ENCODE peak calls at places on chromosomes 2 and 18, in nine cellular contexts. One of them, this sample, is unnamed.

GRCh38 chr2:57516740-57517340 is 529.8 kb upstream of the VRK2 start:
- DNase-seq in HEK293T: peak
- DNase-seq in neural crest cell: no peak
- DNase-seq in head of caudate nucleus: no peak
- DNase-seq in upper lobe of left lung: no peak
- DNase-seq in activated naive CD4-positive, alpha-beta T cell treated with anti-CD3 and anti-CD28 coated beads, Interleukin-2, amount 50 U/mL, for 16 hours: no peak
- DNase-seq in stimulated activated CD4-positive, alpha-beta T cell treated with anti-CD3 and anti-CD28 coated beads, Interleukin-4, amount 100 ng/mL, for 4 hours: no peak
- DNase-seq in adipocyte: peak
- DNase-seq in activated CD8-positive, alpha-beta T cell treated with anti-CD3 and anti-CD28 coated beads for 36 hours: no peak
- DNase-seq in this sample: peak

GRCh38 chr2:120934891-120935338 is 199.2 kb downstream of the GLI2 start:
- DNase-seq in HEK293T: no peak
- DNase-seq in head of caudate nucleus: no peak
- DNase-seq in stimulated activated CD4-positive, alpha-beta T cell treated with anti-CD3 and anti-CD28 coated beads, Interleukin-4, amount 100 ng/mL, for 4 hours: no peak
- DNase-seq in upper lobe of left lung: no peak
- DNase-seq in activated CD8-positive, alpha-beta T cell treated with anti-CD3 and anti-CD28 coated beads for 36 hours: no peak
- DNase-seq in activated naive CD4-positive, alpha-beta T cell treated with anti-CD3 and anti-CD28 coated beads, Interleukin-2, amount 50 U/mL, for 16 hours: no peak
- DNase-seq in neural crest cell: no peak
- DNase-seq in adipocyte: peak
- DNase-seq in this sample: peak

GRCh38 chr2:160940699-160941098 is 219.5 kb upstream of the TANK start:
- DNase-seq in HEK293T: no peak
- DNase-seq in head of caudate nucleus: no peak
- DNase-seq in neural crest cell: no peak
- DNase-seq in stimulated activated CD4-positive, alpha-beta T cell treated with anti-CD3 and anti-CD28 coated beads, Interleukin-4, amount 100 ng/mL, for 4 hours: no peak
- DNase-seq in activated naive CD4-positive, alpha-beta T cell treated with anti-CD3 and anti-CD28 coated beads, Interleukin-2, amount 50 U/mL, for 16 hours: no peak
- DNase-seq in adipocyte: peak
- DNase-seq in activated CD8-positive, alpha-beta T cell treated with anti-CD3 and anti-CD28 coated beads for 36 hours: peak
- DNase-seq in upper lobe of left lung: no peak
- DNase-seq in this sample: peak

GRCh38 chr2:187075106-187076070 is 226.4 kb upstream of the ZSWIM2 start:
- DNase-seq in head of caudate nucleus: no peak
- DNase-seq in stimulated activated CD4-positive, alpha-beta T cell treated with anti-CD3 and anti-CD28 coated beads, Interleukin-4, amount 100 ng/mL, for 4 hours: no peak
- DNase-seq in neural crest cell: no peak
- DNase-seq in activated naive CD4-positive, alpha-beta T cell treated with anti-CD3 and anti-CD28 coated beads, Interleukin-2, amount 50 U/mL, for 16 hours: no peak
- DNase-seq in HEK293T: no peak
- DNase-seq in activated CD8-positive, alpha-beta T cell treated with anti-CD3 and anti-CD28 coated beads for 36 hours: no peak
- DNase-seq in upper lobe of left lung: no peak
- DNase-seq in adipocyte: peak
- DNase-seq in this sample: no peak

GRCh38 chr2:180203972-180204371 is 196.9 kb upstream of the CWC22 start:
- DNase-seq in stimulated activated CD4-positive, alpha-beta T cell treated with anti-CD3 and anti-CD28 coated beads, Interleukin-4, amount 100 ng/mL, for 4 hours: no peak
- DNase-seq in adipocyte: peak
- DNase-seq in head of caudate nucleus: no peak
- DNase-seq in neural crest cell: no peak
- DNase-seq in activated CD8-positive, alpha-beta T cell treated with anti-CD3 and anti-CD28 coated beads for 36 hours: no peak
- DNase-seq in activated naive CD4-positive, alpha-beta T cell treated with anti-CD3 and anti-CD28 coated beads, Interleukin-2, amount 50 U/mL, for 16 hours: no peak
- DNase-seq in upper lobe of left lung: no peak
- DNase-seq in HEK293T: no peak
- DNase-seq in this sample: peak

GRCh38 chr18:78160961-78161656 is 818.5 kb upstream of the SALL3 start:
- DNase-seq in upper lobe of left lung: no peak
- DNase-seq in neural crest cell: no peak
- DNase-seq in activated naive CD4-positive, alpha-beta T cell treated with anti-CD3 and anti-CD28 coated beads, Interleukin-2, amount 50 U/mL, for 16 hours: no peak
- DNase-seq in activated CD8-positive, alpha-beta T cell treated with anti-CD3 and anti-CD28 coated beads for 36 hours: no peak
- DNase-seq in stimulated activated CD4-positive, alpha-beta T cell treated with anti-CD3 and anti-CD28 coated beads, Interleukin-4, amount 100 ng/mL, for 4 hours: no peak
- DNase-seq in HEK293T: no peak
- DNase-seq in head of caudate nucleus: no peak
- DNase-seq in adipocyte: no peak
- DNase-seq in this sample: no peak

GRCh38 chr2:88054300-88055048 is 1.1 kb downstream of the KRCC1 start:
- DNase-seq in head of caudate nucleus: no peak
- DNase-seq in stimulated activated CD4-positive, alpha-beta T cell treated with anti-CD3 and anti-CD28 coated beads, Interleukin-4, amount 100 ng/mL, for 4 hours: no peak
- DNase-seq in activated naive CD4-positive, alpha-beta T cell treated with anti-CD3 and anti-CD28 coated beads, Interleukin-2, amount 50 U/mL, for 16 hours: no peak
- DNase-seq in activated CD8-positive, alpha-beta T cell treated with anti-CD3 and anti-CD28 coated beads for 36 hours: no peak
- DNase-seq in neural crest cell: no peak
- DNase-seq in HEK293T: no peak
- DNase-seq in adipocyte: no peak
- DNase-seq in upper lobe of left lung: peak
- DNase-seq in this sample: no peak

GRCh38 chr18:57143265-57143664 is 3.6 kb upstream of the BOD1L2 start:
- DNase-seq in stimulated activated CD4-positive, alpha-beta T cell treated with anti-CD3 and anti-CD28 coated beads, Interleukin-4, amount 100 ng/mL, for 4 hours: no peak
- DNase-seq in upper lobe of left lung: no peak
- DNase-seq in head of caudate nucleus: no peak
- DNase-seq in adipocyte: no peak
- DNase-seq in activated naive CD4-positive, alpha-beta T cell treated with anti-CD3 and anti-CD28 coated beads, Interleukin-2, amount 50 U/mL, for 16 hours: no peak
- DNase-seq in HEK293T: no peak
- DNase-seq in activated CD8-positive, alpha-beta T cell treated with anti-CD3 and anti-CD28 coated beads for 36 hours: no peak
- DNase-seq in neural crest cell: no peak
- DNase-seq in this sample: no peak

GRCh38 chr2:124822516-124822915 is 797.4 kb downstream of the CNTNAP5 start:
- DNase-seq in activated naive CD4-positive, alpha-beta T cell treated with anti-CD3 and anti-CD28 coated beads, Interleukin-2, amount 50 U/mL, for 16 hours: no peak
- DNase-seq in adipocyte: no peak
- DNase-seq in head of caudate nucleus: no peak
- DNase-seq in HEK293T: no peak
- DNase-seq in activated CD8-positive, alpha-beta T cell treated with anti-CD3 and anti-CD28 coated beads for 36 hours: no peak
- DNase-seq in neural crest cell: no peak
- DNase-seq in stimulated activated CD4-positive, alpha-beta T cell treated with anti-CD3 and anti-CD28 coated beads, Interleukin-4, amount 100 ng/mL, for 4 hours: no peak
- DNase-seq in upper lobe of left lung: no peak
- DNase-seq in this sample: no peak

GRCh38 chr2:79593237-79593867 is 80.5 kb downstream of the CTNNA2 start:
- DNase-seq in HEK293T: no peak
- DNase-seq in adipocyte: no peak
- DNase-seq in upper lobe of left lung: no peak
- DNase-seq in activated CD8-positive, alpha-beta T cell treated with anti-CD3 and anti-CD28 coated beads for 36 hours: no peak
- DNase-seq in activated naive CD4-positive, alpha-beta T cell treated with anti-CD3 and anti-CD28 coated beads, Interleukin-2, amount 50 U/mL, for 16 hours: no peak
- DNase-seq in head of caudate nucleus: no peak
- DNase-seq in neural crest cell: no peak
- DNase-seq in stimulated activated CD4-positive, alpha-beta T cell treated with anti-CD3 and anti-CD28 coated beads, Interleukin-4, amount 100 ng/mL, for 4 hours: no peak
- DNase-seq in this sample: no peak

GRCh38 chr2:152423684-152424083 is 88.7 kb downstream of the FMNL2 start:
- DNase-seq in adipocyte: no peak
- DNase-seq in HEK293T: no peak
- DNase-seq in head of caudate nucleus: no peak
- DNase-seq in neural crest cell: no peak
- DNase-seq in stimulated activated CD4-positive, alpha-beta T cell treated with anti-CD3 and anti-CD28 coated beads, Interleukin-4, amount 100 ng/mL, for 4 hours: no peak
- DNase-seq in upper lobe of left lung: no peak
- DNase-seq in activated CD8-positive, alpha-beta T cell treated with anti-CD3 and anti-CD28 coated beads for 36 hours: no peak
- DNase-seq in activated naive CD4-positive, alpha-beta T cell treated with anti-CD3 and anti-CD28 coated beads, Interleukin-2, amount 50 U/mL, for 16 hours: no peak
- DNase-seq in this sample: no peak

GRCh38 chr2:129165001-129165400 is 814.5 kb upstream of the RAB6C start:
- DNase-seq in head of caudate nucleus: no peak
- DNase-seq in activated naive CD4-positive, alpha-beta T cell treated with anti-CD3 and anti-CD28 coated beads, Interleukin-2, amount 50 U/mL, for 16 hours: no peak
- DNase-seq in activated CD8-positive, alpha-beta T cell treated with anti-CD3 and anti-CD28 coated beads for 36 hours: no peak
- DNase-seq in stimulated activated CD4-positive, alpha-beta T cell treated with anti-CD3 and anti-CD28 coated beads, Interleukin-4, amount 100 ng/mL, for 4 hours: no peak
- DNase-seq in HEK293T: no peak
- DNase-seq in neural crest cell: no peak
- DNase-seq in adipocyte: no peak
- DNase-seq in upper lobe of left lung: no peak
- DNase-seq in this sample: no peak

GRCh38 chr2:6845312-6845711 is 20.4 kb downstream of the CMPK2 start:
- DNase-seq in HEK293T: peak
- DNase-seq in upper lobe of left lung: no peak
- DNase-seq in adipocyte: peak
- DNase-seq in head of caudate nucleus: no peak
- DNase-seq in neural crest cell: no peak
- DNase-seq in activated CD8-positive, alpha-beta T cell treated with anti-CD3 and anti-CD28 coated beads for 36 hours: peak
- DNase-seq in stimulated activated CD4-positive, alpha-beta T cell treated with anti-CD3 and anti-CD28 coated beads, Interleukin-4, amount 100 ng/mL, for 4 hours: no peak
- DNase-seq in activated naive CD4-positive, alpha-beta T cell treated with anti-CD3 and anti-CD28 coated beads, Interleukin-2, amount 50 U/mL, for 16 hours: no peak
- DNase-seq in this sample: no peak

GRCh38 chr18:55322176-55322735 is 265.7 kb downstream of the TCF4 start:
- DNase-seq in neural crest cell: peak
- DNase-seq in stimulated activated CD4-positive, alpha-beta T cell treated with anti-CD3 and anti-CD28 coated beads, Interleukin-4, amount 100 ng/mL, for 4 hours: peak
- DNase-seq in HEK293T: peak
- DNase-seq in activated naive CD4-positive, alpha-beta T cell treated with anti-CD3 and anti-CD28 coated beads, Interleukin-2, amount 50 U/mL, for 16 hours: no peak
- DNase-seq in activated CD8-positive, alpha-beta T cell treated with anti-CD3 and anti-CD28 coated beads for 36 hours: peak
- DNase-seq in adipocyte: peak
- DNase-seq in head of caudate nucleus: peak
- DNase-seq in upper lobe of left lung: peak
- DNase-seq in this sample: peak

GRCh38 chr2:105969552-105969951 is 224.5 kb downstream of the UXS1 start:
- DNase-seq in head of caudate nucleus: no peak
- DNase-seq in HEK293T: peak
- DNase-seq in neural crest cell: peak
- DNase-seq in adipocyte: no peak
- DNase-seq in activated naive CD4-positive, alpha-beta T cell treated with anti-CD3 and anti-CD28 coated beads, Interleukin-2, amount 50 U/mL, for 16 hours: no peak
- DNase-seq in upper lobe of left lung: no peak
- DNase-seq in stimulated activated CD4-positive, alpha-beta T cell treated with anti-CD3 and anti-CD28 coated beads, Interleukin-4, amount 100 ng/mL, for 4 hours: no peak
- DNase-seq in activated CD8-positive, alpha-beta T cell treated with anti-CD3 and anti-CD28 coated beads for 36 hours: peak
- DNase-seq in this sample: no peak

GRCh38 chr2:144504191-144504590 is 15.7 kb downstream of the ZEB2 start:
- DNase-seq in activated naive CD4-positive, alpha-beta T cell treated with anti-CD3 and anti-CD28 coated beads, Interleukin-2, amount 50 U/mL, for 16 hours: no peak
- DNase-seq in activated CD8-positive, alpha-beta T cell treated with anti-CD3 and anti-CD28 coated beads for 36 hours: no peak
- DNase-seq in neural crest cell: no peak
- DNase-seq in upper lobe of left lung: no peak
- DNase-seq in HEK293T: no peak
- DNase-seq in stimulated activated CD4-positive, alpha-beta T cell treated with anti-CD3 and anti-CD28 coated beads, Interleukin-4, amount 100 ng/mL, for 4 hours: no peak
- DNase-seq in head of caudate nucleus: no peak
- DNase-seq in adipocyte: no peak
- DNase-seq in this sample: no peak

GRCh38 chr2:211035548-211036185 is 479.3 kb downstream of the CPS1 start:
- DNase-seq in activated CD8-positive, alpha-beta T cell treated with anti-CD3 and anti-CD28 coated beads for 36 hours: no peak
- DNase-seq in stimulated activated CD4-positive, alpha-beta T cell treated with anti-CD3 and anti-CD28 coated beads, Interleukin-4, amount 100 ng/mL, for 4 hours: no peak
- DNase-seq in neural crest cell: peak
- DNase-seq in activated naive CD4-positive, alpha-beta T cell treated with anti-CD3 and anti-CD28 coated beads, Interleukin-2, amount 50 U/mL, for 16 hours: no peak
- DNase-seq in adipocyte: peak
- DNase-seq in HEK293T: peak
- DNase-seq in head of caudate nucleus: no peak
- DNase-seq in upper lobe of left lung: no peak
- DNase-seq in this sample: peak

GRCh38 chr2:3630631-3631030 is 27.4 kb upstream of the ALLC start:
- DNase-seq in HEK293T: no peak
- DNase-seq in activated CD8-positive, alpha-beta T cell treated with anti-CD3 and anti-CD28 coated beads for 36 hours: no peak
- DNase-seq in activated naive CD4-positive, alpha-beta T cell treated with anti-CD3 and anti-CD28 coated beads, Interleukin-2, amount 50 U/mL, for 16 hours: no peak
- DNase-seq in upper lobe of left lung: no peak
- DNase-seq in head of caudate nucleus: no peak
- DNase-seq in stimulated activated CD4-positive, alpha-beta T cell treated with anti-CD3 and anti-CD28 coated beads, Interleukin-4, amount 100 ng/mL, for 4 hours: no peak
- DNase-seq in adipocyte: no peak
- DNase-seq in neural crest cell: no peak
- DNase-seq in this sample: no peak

GRCh38 chr2:182980115-182980514 is 58.1 kb downstream of the NCKAP1 start:
- DNase-seq in stimulated activated CD4-positive, alpha-beta T cell treated with anti-CD3 and anti-CD28 coated beads, Interleukin-4, amount 100 ng/mL, for 4 hours: no peak
- DNase-seq in adipocyte: peak
- DNase-seq in head of caudate nucleus: no peak
- DNase-seq in neural crest cell: no peak
- DNase-seq in activated naive CD4-positive, alpha-beta T cell treated with anti-CD3 and anti-CD28 coated beads, Interleukin-2, amount 50 U/mL, for 16 hours: no peak
- DNase-seq in activated CD8-positive, alpha-beta T cell treated with anti-CD3 and anti-CD28 coated beads for 36 hours: no peak
- DNase-seq in HEK293T: peak
- DNase-seq in upper lobe of left lung: no peak
- DNase-seq in this sample: peak

GRCh38 chr18:57009836-57010235 is 137.1 kb upstream of the BOD1L2 start:
- DNase-seq in stimulated activated CD4-positive, alpha-beta T cell treated with anti-CD3 and anti-CD28 coated beads, Interleukin-4, amount 100 ng/mL, for 4 hours: no peak
- DNase-seq in neural crest cell: no peak
- DNase-seq in activated naive CD4-positive, alpha-beta T cell treated with anti-CD3 and anti-CD28 coated beads, Interleukin-2, amount 50 U/mL, for 16 hours: no peak
- DNase-seq in head of caudate nucleus: no peak
- DNase-seq in upper lobe of left lung: no peak
- DNase-seq in adipocyte: peak
- DNase-seq in HEK293T: no peak
- DNase-seq in activated CD8-positive, alpha-beta T cell treated with anti-CD3 and anti-CD28 coated beads for 36 hours: no peak
- DNase-seq in this sample: peak

GRCh38 chr2:199704358-199705238 is 146.4 kb downstream of the FTCDNL1 start:
- DNase-seq in upper lobe of left lung: no peak
- DNase-seq in HEK293T: peak
- DNase-seq in stimulated activated CD4-positive, alpha-beta T cell treated with anti-CD3 and anti-CD28 coated beads, Interleukin-4, amount 100 ng/mL, for 4 hours: no peak
- DNase-seq in adipocyte: peak
- DNase-seq in activated naive CD4-positive, alpha-beta T cell treated with anti-CD3 and anti-CD28 coated beads, Interleukin-2, amount 50 U/mL, for 16 hours: no peak
- DNase-seq in neural crest cell: no peak
- DNase-seq in activated CD8-positive, alpha-beta T cell treated with anti-CD3 and anti-CD28 coated beads for 36 hours: peak
- DNase-seq in head of caudate nucleus: peak
- DNase-seq in this sample: peak

GRCh38 chr18:68461635-68462034 is 253.3 kb downstream of the TMX3 start:
- DNase-seq in upper lobe of left lung: no peak
- DNase-seq in neural crest cell: no peak
- DNase-seq in head of caudate nucleus: no peak
- DNase-seq in activated naive CD4-positive, alpha-beta T cell treated with anti-CD3 and anti-CD28 coated beads, Interleukin-2, amount 50 U/mL, for 16 hours: no peak
- DNase-seq in HEK293T: no peak
- DNase-seq in stimulated activated CD4-positive, alpha-beta T cell treated with anti-CD3 and anti-CD28 coated beads, Interleukin-4, amount 100 ng/mL, for 4 hours: no peak
- DNase-seq in adipocyte: no peak
- DNase-seq in activated CD8-positive, alpha-beta T cell treated with anti-CD3 and anti-CD28 coated beads for 36 hours: no peak
- DNase-seq in this sample: no peak

GRCh38 chr2:69755862-69756467 is 14.0 kb downstream of the ANXA4 start:
- DNase-seq in HEK293T: no peak
- DNase-seq in upper lobe of left lung: no peak
- DNase-seq in stimulated activated CD4-positive, alpha-beta T cell treated with anti-CD3 and anti-CD28 coated beads, Interleukin-4, amount 100 ng/mL, for 4 hours: no peak
- DNase-seq in activated CD8-positive, alpha-beta T cell treated with anti-CD3 and anti-CD28 coated beads for 36 hours: no peak
- DNase-seq in neural crest cell: no peak
- DNase-seq in activated naive CD4-positive, alpha-beta T cell treated with anti-CD3 and anti-CD28 coated beads, Interleukin-2, amount 50 U/mL, for 16 hours: no peak
- DNase-seq in head of caudate nucleus: no peak
- DNase-seq in adipocyte: peak
- DNase-seq in this sample: peak

GRCh38 chr2:96888082-96889011 is 18.5 kb upstream of the SEMA4C start:
- DNase-seq in upper lobe of left lung: no peak
- DNase-seq in HEK293T: no peak
- DNase-seq in activated CD8-positive, alpha-beta T cell treated with anti-CD3 and anti-CD28 coated beads for 36 hours: no peak
- DNase-seq in head of caudate nucleus: peak
- DNase-seq in neural crest cell: no peak
- DNase-seq in activated naive CD4-positive, alpha-beta T cell treated with anti-CD3 and anti-CD28 coated beads, Interleukin-2, amount 50 U/mL, for 16 hours: no peak
- DNase-seq in adipocyte: no peak
- DNase-seq in stimulated activated CD4-positive, alpha-beta T cell treated with anti-CD3 and anti-CD28 coated beads, Interleukin-4, amount 100 ng/mL, for 4 hours: no peak
- DNase-seq in this sample: no peak

GRCh38 chr2:28344756-28345291 is 47.8 kb upstream of the FOSL2 start:
- DNase-seq in adipocyte: no peak
- DNase-seq in stimulated activated CD4-positive, alpha-beta T cell treated with anti-CD3 and anti-CD28 coated beads, Interleukin-4, amount 100 ng/mL, for 4 hours: no peak
- DNase-seq in neural crest cell: no peak
- DNase-seq in head of caudate nucleus: no peak
- DNase-seq in activated CD8-positive, alpha-beta T cell treated with anti-CD3 and anti-CD28 coated beads for 36 hours: no peak
- DNase-seq in HEK293T: no peak
- DNase-seq in upper lobe of left lung: no peak
- DNase-seq in activated naive CD4-positive, alpha-beta T cell treated with anti-CD3 and anti-CD28 coated beads, Interleukin-2, amount 50 U/mL, for 16 hours: no peak
- DNase-seq in this sample: no peak

GRCh38 chr18:46542545-46542944 is 114.5 kb downstream of the LOXHD1 start:
- DNase-seq in neural crest cell: no peak
- DNase-seq in adipocyte: peak
- DNase-seq in stimulated activated CD4-positive, alpha-beta T cell treated with anti-CD3 and anti-CD28 coated beads, Interleukin-4, amount 100 ng/mL, for 4 hours: no peak
- DNase-seq in activated naive CD4-positive, alpha-beta T cell treated with anti-CD3 and anti-CD28 coated beads, Interleukin-2, amount 50 U/mL, for 16 hours: no peak
- DNase-seq in head of caudate nucleus: no peak
- DNase-seq in upper lobe of left lung: no peak
- DNase-seq in HEK293T: no peak
- DNase-seq in activated CD8-positive, alpha-beta T cell treated with anti-CD3 and anti-CD28 coated beads for 36 hours: no peak
- DNase-seq in this sample: no peak

GRCh38 chr18:61949946-61950345 is 57.1 kb upstream of the RNF152 start:
- DNase-seq in adipocyte: peak
- DNase-seq in neural crest cell: no peak
- DNase-seq in activated CD8-positive, alpha-beta T cell treated with anti-CD3 and anti-CD28 coated beads for 36 hours: no peak
- DNase-seq in HEK293T: no peak
- DNase-seq in activated naive CD4-positive, alpha-beta T cell treated with anti-CD3 and anti-CD28 coated beads, Interleukin-2, amount 50 U/mL, for 16 hours: no peak
- DNase-seq in upper lobe of left lung: no peak
- DNase-seq in head of caudate nucleus: no peak
- DNase-seq in stimulated activated CD4-positive, alpha-beta T cell treated with anti-CD3 and anti-CD28 coated beads, Interleukin-4, amount 100 ng/mL, for 4 hours: no peak
- DNase-seq in this sample: peak

GRCh38 chr2:238100049-238100820 is at the start of gene ESPNL:
- DNase-seq in stimulated activated CD4-positive, alpha-beta T cell treated with anti-CD3 and anti-CD28 coated beads, Interleukin-4, amount 100 ng/mL, for 4 hours: no peak
- DNase-seq in HEK293T: no peak
- DNase-seq in adipocyte: no peak
- DNase-seq in activated CD8-positive, alpha-beta T cell treated with anti-CD3 and anti-CD28 coated beads for 36 hours: no peak
- DNase-seq in activated naive CD4-positive, alpha-beta T cell treated with anti-CD3 and anti-CD28 coated beads, Interleukin-2, amount 50 U/mL, for 16 hours: no peak
- DNase-seq in upper lobe of left lung: peak
- DNase-seq in neural crest cell: no peak
- DNase-seq in head of caudate nucleus: peak
- DNase-seq in this sample: no peak

GRCh38 chr2:29129586-29130281 is 14.5 kb downstream of the CLIP4 start:
- DNase-seq in neural crest cell: no peak
- DNase-seq in stimulated activated CD4-positive, alpha-beta T cell treated with anti-CD3 and anti-CD28 coated beads, Interleukin-4, amount 100 ng/mL, for 4 hours: no peak
- DNase-seq in activated CD8-positive, alpha-beta T cell treated with anti-CD3 and anti-CD28 coated beads for 36 hours: no peak
- DNase-seq in upper lobe of left lung: no peak
- DNase-seq in activated naive CD4-positive, alpha-beta T cell treated with anti-CD3 and anti-CD28 coated beads, Interleukin-2, amount 50 U/mL, for 16 hours: no peak
- DNase-seq in head of caudate nucleus: no peak
- DNase-seq in adipocyte: peak
- DNase-seq in HEK293T: no peak
- DNase-seq in this sample: peak

GRCh38 chr2:152500777-152501176 is 165.8 kb downstream of the FMNL2 start:
- DNase-seq in neural crest cell: no peak
- DNase-seq in adipocyte: no peak
- DNase-seq in activated CD8-positive, alpha-beta T cell treated with anti-CD3 and anti-CD28 coated beads for 36 hours: no peak
- DNase-seq in activated naive CD4-positive, alpha-beta T cell treated with anti-CD3 and anti-CD28 coated beads, Interleukin-2, amount 50 U/mL, for 16 hours: no peak
- DNase-seq in head of caudate nucleus: no peak
- DNase-seq in stimulated activated CD4-positive, alpha-beta T cell treated with anti-CD3 and anti-CD28 coated beads, Interleukin-4, amount 100 ng/mL, for 4 hours: no peak
- DNase-seq in HEK293T: no peak
- DNase-seq in upper lobe of left lung: peak
- DNase-seq in this sample: no peak

GRCh38 chr2:70720124-70720523 is 47.9 kb downstream of the ADD2 start:
- DNase-seq in adipocyte: no peak
- DNase-seq in HEK293T: no peak
- DNase-seq in upper lobe of left lung: no peak
- DNase-seq in stimulated activated CD4-positive, alpha-beta T cell treated with anti-CD3 and anti-CD28 coated beads, Interleukin-4, amount 100 ng/mL, for 4 hours: no peak
- DNase-seq in head of caudate nucleus: no peak
- DNase-seq in activated naive CD4-positive, alpha-beta T cell treated with anti-CD3 and anti-CD28 coated beads, Interleukin-2, amount 50 U/mL, for 16 hours: no peak
- DNase-seq in activated CD8-positive, alpha-beta T cell treated with anti-CD3 and anti-CD28 coated beads for 36 hours: no peak
- DNase-seq in neural crest cell: no peak
- DNase-seq in this sample: no peak